ENCODE peak calls at places on chromosome 3, in ten cellular contexts. O is AG08395; G is glomerular endothelial cell; B is GM13977; Q is stimulated activated effector memory CD8-positive, alpha-beta T cell treated with anti-CD3 and anti-CD28 coated beads, Interleukin-12 subunit alpha, Interleukin-12 subunit beta, amount 100 ng/mL, for 72 hours; A is PC-3; Z is fibroblast of pulmonary artery; F is stimulated activated CD4-positive, alpha-beta T cell treated with anti-CD3 and anti-CD28 coated beads, Interleukin-1b, Interleukin-23, amount 100 ng/mL, for 4 hours; M is retina; J is upper lobe of right lung. I is an unnamed sample.

GRCh38 chr3:149673393-149673792 is 15.6 kb upstream of the WWTR1 start:
- DNase-seq in O (peak), G (no peak), B (no peak), Q (no peak), A (peak), Z (no peak), F (no peak), M (no peak), J (no peak), I (no peak)

GRCh38 chr3:14218355-14218754 is 39.7 kb downstream of the LSM3 start:
- DNase-seq in O (no peak), G (no peak), B (no peak), Q (no peak), A (no peak), Z (no peak), F (no peak), M (no peak), J (no peak), I (no peak)

GRCh38 chr3:188296761-188297689 is 143.1 kb downstream of the LPP start:
- DNase-seq in O (no peak), G (peak), B (no peak), Q (no peak), A (peak), Z (peak), F (no peak), M (no peak), J (no peak), I (no peak)

GRCh38 chr3:178291555-178291954 is 244.7 kb upstream of the KCNMB2 start:
- DNase-seq in O (no peak), G (no peak), B (no peak), Q (no peak), A (no peak), Z (no peak), F (no peak), M (no peak), J (no peak), I (no peak)

GRCh38 chr3:175070946-175071345 is 211.8 kb downstream of the NAALADL2 start:
- DNase-seq in O (no peak), G (no peak), B (no peak), Q (no peak), A (peak), Z (no peak), F (no peak), M (no peak), J (no peak), I (no peak)

GRCh38 chr3:65279225-65279624 is 591.4 kb upstream of the ADAMTS9 start:
- DNase-seq in O (no peak), G (no peak), B (no peak), Q (no peak), A (no peak), Z (no peak), F (no peak), M (no peak), J (no peak), I (no peak)

GRCh38 chr3:129121016-129121791 is 400 bp downstream of the RAB43 start:
- DNase-seq in O (no peak), G (no peak), B (peak), Q (peak), A (no peak), Z (peak), F (no peak), M (peak), J (no peak), I (no peak)

GRCh38 chr3:45170071-45170470 is 23.9 kb upstream of the CDCP1 start:
- DNase-seq in O (no peak), G (no peak), B (no peak), Q (no peak), A (no peak), Z (no peak), F (no peak), M (no peak), J (no peak), I (no peak)

GRCh38 chr3:12371525-12372140 is 82.8 kb downstream of the PPARG start:
- DNase-seq in O (no peak), G (no peak), B (no peak), Q (no peak), A (peak), Z (no peak), F (no peak), M (no peak), J (no peak), I (no peak)

GRCh38 chr3:160400631-160401150 is 1.2 kb downstream of the SMC4 start:
- DNase-seq in O (no peak), G (no peak), B (peak), Q (peak), A (peak), Z (peak), F (peak), M (peak), J (peak), I (peak)

I was measured in GM12865.